ENCODE peak calls at places on chromosomes 11 and 22, in eight cellular contexts. S is GM23338, J is IMR-90, G is foreskin fibroblast, O is A549, R is progenitor cell of endocrine pancreas, D is endothelial cell, K is lung. V is an unnamed sample.

GRCh38 chr11:113773092-113773415 is 438 bp downstream of the ZW10 start:
- DNase-seq in S (peak), J (peak), G (peak), O (no peak), R (no peak), D (peak), K (no peak), V (no peak)

GRCh38 chr11:123233280-123233977 is 38.4 kb upstream of the CLMP start:
- DNase-seq in S (no peak), J (no peak), G (no peak), O (no peak), R (no peak), D (no peak), K (no peak), V (no peak)

GRCh38 chr11:123561046-123561781 is 93.2 kb downstream of the SCN3B start:
- DNase-seq in S (peak), J (peak), G (no peak), O (no peak), R (peak), D (peak), K (no peak), V (no peak)

GRCh38 chr22:35866646-35867045 is 149.0 kb downstream of the APOL5 start:
- DNase-seq in S (no peak), J (no peak), G (no peak), O (no peak), R (no peak), D (no peak), K (no peak), V (no peak)

GRCh38 chr11:3615998-3616397 is 25.8 kb downstream of the ART5 start:
- DNase-seq in S (no peak), J (no peak), G (no peak), O (no peak), R (no peak), D (no peak), K (no peak), V (no peak)

GRCh38 chr11:26947379-26947844 is 46.5 kb upstream of the FIBIN start:
- DNase-seq in S (no peak), J (peak), G (peak), O (peak), R (no peak), D (no peak), K (peak), V (no peak)

GRCh38 chr11:67646535-67647336 is 3.8 kb downstream of the ACY3 start:
- DNase-seq in S (no peak), J (no peak), G (no peak), O (no peak), R (no peak), D (no peak), K (no peak), V (no peak)

GRCh38 chr11:118328745-118329144 is 13.8 kb downstream of the CD3D start:
- DNase-seq in S (no peak), J (no peak), G (no peak), O (no peak), R (no peak), D (no peak), K (no peak), V (no peak)

GRCh38 chr11:71252782-71253730 is 679 bp upstream of the SHANK2 start:
- DNase-seq in S (peak), J (peak), G (peak), O (peak), R (peak), D (peak), K (peak), V (peak)

GRCh38 chr22:29820941-29821789 is 16.9 kb downstream of the ASCC2 start:
- DNase-seq in S (no peak), J (peak), G (peak), O (peak), R (no peak), D (no peak), K (peak), V (no peak)

GRCh38 chr11:65559535-65559934 is 1.4 kb upstream of the LTBP3 start:
- DNase-seq in S (no peak), J (no peak), G (no peak), O (no peak), R (no peak), D (no peak), K (no peak), V (no peak)

GRCh38 chr22:17638182-17638431 is 450 bp upstream of the BCL2L13 start:
- DNase-seq in S (peak), J (no peak), G (no peak), O (no peak), R (no peak), D (no peak), K (no peak), V (no peak)

GRCh38 chr22:39344046-39344390 is 5.8 kb upstream of the SYNGR1 start:
- DNase-seq in S (no peak), J (no peak), G (no peak), O (no peak), R (no peak), D (no peak), K (no peak), V (no peak)

GRCh38 chr11:72162891-72163492 is 27.5 kb downstream of the FOLR3 start:
- DNase-seq in S (peak), J (no peak), G (no peak), O (no peak), R (no peak), D (no peak), K (no peak), V (no peak)

GRCh38 chr11:76824980-76825725 is 35.6 kb upstream of the ACER3 start:
- DNase-seq in S (no peak), J (peak), G (peak), O (no peak), R (no peak), D (no peak), K (no peak), V (no peak)

GRCh38 chr22:44582016-44582415 is 84.0 kb upstream of the RTL6 start:
- DNase-seq in S (no peak), J (no peak), G (no peak), O (no peak), R (no peak), D (no peak), K (no peak), V (no peak)

GRCh38 chr11:104891135-104891534 is 7.1 kb downstream of the CASP12 start:
- DNase-seq in S (no peak), J (peak), G (peak), O (no peak), R (no peak), D (no peak), K (no peak), V (no peak)

GRCh38 chr11:26420331-26420730 is 88.4 kb downstream of the ANO3 start:
- DNase-seq in S (peak), J (no peak), G (no peak), O (no peak), R (no peak), D (peak), K (no peak), V (no peak)

DNA sequence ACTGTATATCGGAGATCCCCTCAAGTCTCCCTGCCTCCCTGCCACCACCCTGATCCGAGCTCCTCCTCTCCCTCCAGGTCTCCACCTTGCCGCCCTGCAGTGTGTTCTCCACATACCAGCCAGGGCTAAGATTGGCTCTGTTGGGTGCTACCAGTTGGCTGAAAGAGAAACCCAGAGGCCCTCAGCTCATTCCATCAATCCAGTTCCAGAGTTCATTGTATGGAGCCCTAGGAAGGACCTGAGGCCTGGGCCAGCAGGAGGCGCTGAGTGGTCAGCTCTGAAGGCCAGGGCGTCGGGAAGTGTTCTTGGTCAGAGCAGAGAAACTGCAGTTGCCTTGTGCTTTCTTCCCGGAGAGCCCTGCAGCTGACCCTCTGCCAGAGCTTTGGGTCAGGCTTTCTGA is 2.2 kb upstream of the TOP3B start:
- DNase-seq in S (peak), J (peak), G (peak), O (peak), R (no peak), D (peak), K (no peak), V (peak)
- TF ChIP-seq CTCF in S (peak), J (peak), G (peak), O (no peak), R (peak), D (peak), K (no peak), V (no peak)

DNA sequence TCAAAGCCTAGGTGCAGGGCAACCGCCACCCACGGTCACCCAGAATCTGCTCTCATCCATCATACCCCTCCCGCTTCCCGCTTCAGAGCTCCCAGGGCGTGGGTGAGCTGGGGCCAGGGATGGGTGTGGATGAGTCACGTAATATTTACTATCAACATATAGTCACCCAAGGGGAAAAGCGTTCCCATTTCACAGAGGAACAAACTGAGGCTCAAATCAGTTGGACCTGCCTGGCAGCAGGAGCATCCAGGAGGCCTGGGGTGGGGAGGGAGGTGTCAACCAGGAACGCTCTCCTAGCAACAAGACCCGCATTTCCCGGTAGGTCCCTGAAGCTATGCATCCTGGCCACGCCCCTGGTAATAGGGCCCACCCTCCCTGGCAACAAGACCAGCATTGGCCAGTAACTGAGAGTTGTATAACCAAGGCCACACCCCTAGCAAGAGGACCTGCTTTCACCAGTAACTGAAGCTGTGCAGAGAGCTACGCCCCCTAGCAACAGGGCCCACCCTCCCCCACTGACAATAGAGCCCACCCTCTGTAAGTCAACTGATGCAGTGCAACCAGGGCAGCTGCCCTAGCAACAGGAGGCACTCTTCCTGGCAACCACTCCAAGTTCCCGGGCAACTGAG is 32.7 kb upstream of the TXNRD2 start:
- DNase-seq in S (peak), J (peak), G (no peak), O (peak), R (peak), D (peak), K (peak), V (peak)
- TF ChIP-seq CTCF in S (no peak), J (no peak), G (no peak), O (no peak), R (no peak), D (no peak), K (no peak), V (no peak)

DNA sequence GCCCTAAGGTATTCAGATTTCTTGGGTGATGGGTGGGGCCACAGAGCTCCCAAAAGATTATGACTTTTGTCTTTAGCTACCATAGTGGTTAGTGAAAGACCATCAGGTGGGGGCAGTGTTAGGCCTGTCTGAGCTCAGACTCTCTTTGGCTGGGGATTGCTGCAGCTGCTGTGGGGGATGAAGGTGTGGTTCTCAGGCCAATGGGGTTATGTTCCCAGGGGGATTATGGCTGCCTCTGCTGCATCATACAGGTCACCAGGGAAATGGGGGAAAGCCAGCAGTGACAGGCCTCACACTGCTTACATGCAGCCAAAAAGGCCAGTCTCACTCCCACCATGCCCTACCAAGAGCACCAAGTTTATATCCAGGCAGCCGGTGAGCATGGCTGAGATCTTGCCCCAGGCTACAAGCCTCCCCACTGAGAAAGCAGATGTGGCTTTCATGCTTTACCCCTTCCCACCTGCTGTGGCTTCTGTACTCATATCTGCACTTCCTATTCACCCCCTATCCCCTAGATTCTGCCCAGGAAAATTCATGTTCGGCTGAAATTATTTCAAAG is 24.8 kb downstream of the CNTF start:
- DNase-seq in S (no peak), J (no peak), G (no peak), O (no peak), R (no peak), D (no peak), K (no peak), V (no peak)
- TF ChIP-seq CTCF in S (peak), J (no peak), G (no peak), O (no peak), R (no peak), D (no peak), K (no peak), V (no peak)

DNA sequence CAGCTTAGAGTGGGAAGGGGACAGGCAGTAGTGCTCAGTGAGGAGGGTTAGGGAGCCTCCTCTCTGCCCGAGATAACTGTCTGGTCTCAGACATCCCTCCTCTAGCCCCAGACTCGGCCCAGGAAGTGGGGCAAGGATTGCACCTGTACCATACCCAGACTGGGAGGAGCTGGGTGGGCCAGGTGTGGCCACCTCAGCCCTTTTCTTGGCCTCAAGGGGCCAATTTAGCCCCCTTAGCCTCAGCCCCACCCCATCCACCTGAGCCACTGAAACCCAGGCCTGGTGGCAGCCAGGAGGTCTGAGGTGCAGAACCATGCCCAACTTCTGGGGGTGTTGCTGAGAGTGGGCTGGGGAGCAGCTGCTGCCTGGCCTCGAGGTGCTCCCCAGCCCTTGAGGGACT is 6.5 kb downstream of the RELT start:
- DNase-seq in S (no peak), J (no peak), G (no peak), O (no peak), R (no peak), D (no peak), K (no peak), V (no peak)
- TF ChIP-seq CTCF in S (no peak), J (no peak), G (no peak), O (no peak), R (no peak), D (no peak), K (no peak), V (no peak)

GRCh38 chr11:11786771-11787170 is 55.0 kb upstream of the USP47 start:
- DNase-seq in S (peak), J (peak), G (no peak), O (peak), R (no peak), D (peak), K (no peak), V (no peak)
- TF ChIP-seq CTCF in S (peak), J (peak), G (peak), O (peak), R (peak), D (no peak), K (no peak), V (peak)

GRCh38 chr11:9139628-9140357 is 48.4 kb upstream of the SCUBE2 start:
- DNase-seq in S (no peak), J (no peak), G (no peak), O (no peak), R (no peak), D (no peak), K (no peak), V (no peak)

GRCh38 chr11:9138133-9138453 is 46.7 kb upstream of the SCUBE2 start:
- DNase-seq in S (no peak), J (no peak), G (no peak), O (no peak), R (no peak), D (no peak), K (no peak), V (no peak)

GRCh38 chr11:9138612-9139579 is 47.5 kb upstream of the SCUBE2 start:
- DNase-seq in S (no peak), J (peak), G (peak), O (peak), R (no peak), D (no peak), K (peak), V (no peak)

GRCh38 chr11:9136731-9137130 is 45.3 kb upstream of the SCUBE2 start:
- DNase-seq in S (no peak), J (no peak), G (no peak), O (no peak), R (no peak), D (no peak), K (no peak), V (no peak)

GRCh38 chr11:9137293-9138132 is 46.1 kb upstream of the SCUBE2 start:
- DNase-seq in S (peak), J (peak), G (peak), O (peak), R (peak), D (peak), K (peak), V (peak)
- TF ChIP-seq CTCF in S (peak), J (peak), G (peak), O (peak), R (peak), D (peak), K (peak), V (peak)